ENCODE peak calls at places on chromosomes 12 and 14, in nine cellular contexts. B is lung, I is neuronal stem cell, A is right atrium auricular region, Y is GM12878, K is aorta, W is Peyer's patch, T is heart right ventricle, R is colonic mucosa. O is an unnamed sample.
A peak's percentile ranks its signal among the peaks of the same experiment; 100 is the strongest.

GRCh38 chr12:58575281-58575680 is 345.0 kb downstream of the LRIG3 start:
- DNase-seq in B (no peak), I (no peak), A (no peak), Y (no peak), K (no peak), W (no peak), T (no peak), R (peak; percentile 21), O (no peak)

GRCh38 chr14:98130691-98131090 is 1141.3 kb downstream of the BCL11B start:
- DNase-seq in B (no peak), I (no peak), A (no peak), Y (no peak), K (no peak), W (no peak), T (no peak), R (no peak), O (no peak)

GRCh38 chr14:101844752-101845151 is 83.2 kb downstream of the PPP2R5C start:
- DNase-seq in B (no peak), I (no peak), A (no peak), Y (no peak), K (no peak), W (no peak), T (no peak), R (no peak), O (no peak)

GRCh38 chr12:91098942-91099341 is 12.4 kb downstream of the LUM start:
- DNase-seq in B (no peak), I (no peak), A (no peak), Y (no peak), K (no peak), W (peak; percentile 50), T (no peak), R (no peak), O (no peak)

GRCh38 chr14:49033131-49033530 is 553.0 kb downstream of the RPS29 start:
- DNase-seq in B (no peak), I (no peak), A (no peak), Y (no peak), K (no peak), W (no peak), T (no peak), R (no peak), O (no peak)

GRCh38 chr12:13347241-13348043 is 150.9 kb downstream of the EMP1 start:
- DNase-seq in B (no peak), I (no peak), A (no peak), Y (no peak), K (no peak), W (no peak), T (no peak), R (no peak), O (no peak)

GRCh38 chr12:120292661-120293531 is at the start of gene RNU4-1:
- DNase-seq in B (peak; percentile 82), I (peak; percentile 78), A (peak; percentile 82), Y (peak; percentile 92), K (peak; percentile 77), W (peak; percentile 92), T (peak; percentile 29), R (peak; percentile 79), O (peak; percentile 77)

GRCh38 chr14:35122696-35123387 is 490 bp downstream of the PRORP start:
- DNase-seq in B (no peak), I (no peak), A (no peak), Y (no peak), K (no peak), W (no peak), T (no peak), R (no peak), O (no peak)

GRCh38 chr14:60646202-60646886 is 2.9 kb downstream of the SIX1 start:
- DNase-seq in B (no peak), I (peak; percentile 29), A (no peak), Y (no peak), K (no peak), W (no peak), T (no peak), R (no peak), O (no peak)
- H3K4me3 ChIP-seq in B (no peak overlapping the region), I (no peak overlapping the region), A (no peak overlapping the region), Y (no peak overlapping the region), K (no peak overlapping the region), W (no peak overlapping the region), T (no peak overlapping the region), R (no peak overlapping the region), O (peak overlapping the region; percentile 45)

GRCh38 chr14:24432259-24433131 is 2.7 kb downstream of the KHNYN start:
- DNase-seq in B (no peak), I (no peak), A (peak; percentile 57), Y (no peak), K (no peak), W (no peak), T (no peak), R (no peak), O (no peak)
- H3K27ac ChIP-seq in B (peak overlapping the region; percentile 7), I (no peak overlapping the region), A (peak overlapping the region; percentile 93), Y (no peak overlapping the region), K (no peak overlapping the region), W (no peak overlapping the region), T (no peak overlapping the region), R (no peak overlapping the region), O (no peak overlapping the region)

GRCh38 chr12:89350661-89351488 is 1.4 kb downstream of the DUSP6 start:
- DNase-seq in B (no peak), I (no peak), A (no peak), Y (no peak), K (peak; percentile 74), W (peak; percentile 54), T (peak; percentile 31), R (peak; percentile 35), O (no peak)
- H3K4me1 ChIP-seq in B (peaks cover 9% of the 10 kb centered on the region), I (peaks cover 42% of the 10 kb centered on the region), A (no peaks in the 10 kb centered on the region), Y (peaks cover 13% of the 10 kb centered on the region), K (no peaks in the 10 kb centered on the region), W (no peaks in the 10 kb centered on the region), T (peaks cover 48% of the 10 kb centered on the region), R (peaks cover 14% of the 10 kb centered on the region), O (peaks cover 30% of the 10 kb centered on the region)

DNA sequence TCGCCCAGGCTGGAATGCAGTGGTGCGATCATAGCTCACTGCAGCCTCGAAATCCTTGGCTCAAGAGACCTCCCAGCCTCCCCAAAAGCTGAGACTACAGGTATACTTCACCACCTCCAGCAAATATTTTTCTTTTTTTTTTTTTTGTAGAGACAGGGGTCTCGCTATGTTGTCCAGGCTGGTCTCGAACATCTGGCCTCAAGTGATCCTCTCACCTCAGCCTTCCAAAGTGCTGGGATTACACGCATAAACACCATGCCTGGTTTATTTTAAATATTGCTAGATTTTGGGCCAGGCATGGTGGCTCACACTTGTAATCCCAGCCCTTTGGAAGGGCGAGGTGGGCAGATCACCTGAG is 26.7 kb upstream of the UBC start:
- DNase-seq in B (no peak), I (no peak), A (no peak), Y (no peak), K (no peak), W (no peak), T (no peak), R (no peak), O (no peak)
- H3K4me3 ChIP-seq in B (no peak overlapping the region), I (peak overlapping the region; percentile 54), A (no peak overlapping the region), Y (peak overlapping the region; percentile 68), K (no peak overlapping the region), W (peak overlapping the region; percentile 26), T (peak overlapping the region; percentile 66), R (no peak overlapping the region), O (peak overlapping the region; percentile 33)

GRCh38 chr12:31828057-31828456 is 99.2 kb upstream of the AMN1 start:
- DNase-seq in B (no peak), I (no peak), A (no peak), Y (no peak), K (no peak), W (no peak), T (no peak), R (no peak), O (no peak)

GRCh38 chr12:31834158-31834557 is 105.3 kb upstream of the AMN1 start:
- DNase-seq in B (no peak), I (no peak), A (no peak), Y (no peak), K (no peak), W (no peak), T (no peak), R (no peak), O (no peak)

GRCh38 chr12:31833541-31833840 is 104.7 kb upstream of the AMN1 start:
- DNase-seq in B (no peak), I (no peak), A (no peak), Y (no peak), K (no peak), W (no peak), T (no peak), R (no peak), O (no peak)

GRCh38 chr12:31835276-31835882 is 106.6 kb upstream of the AMN1 start:
- DNase-seq in B (no peak), I (no peak), A (no peak), Y (no peak), K (no peak), W (no peak), T (no peak), R (no peak), O (no peak)

GRCh38 chr12:31832740-31833540 is 104.1 kb upstream of the AMN1 start:
- DNase-seq in B (no peak), I (no peak), A (no peak), Y (peak; percentile 73), K (no peak), W (peak; percentile 59), T (no peak), R (no peak), O (no peak)
- H3K27ac ChIP-seq in B (peak overlapping the region; percentile 47), I (no peak overlapping the region), A (no peak overlapping the region), Y (peak overlapping the region; percentile 59), K (no peak overlapping the region), W (peak overlapping the region; percentile 39), T (no peak overlapping the region), R (no peak overlapping the region), O (no peak overlapping the region)

DNA sequence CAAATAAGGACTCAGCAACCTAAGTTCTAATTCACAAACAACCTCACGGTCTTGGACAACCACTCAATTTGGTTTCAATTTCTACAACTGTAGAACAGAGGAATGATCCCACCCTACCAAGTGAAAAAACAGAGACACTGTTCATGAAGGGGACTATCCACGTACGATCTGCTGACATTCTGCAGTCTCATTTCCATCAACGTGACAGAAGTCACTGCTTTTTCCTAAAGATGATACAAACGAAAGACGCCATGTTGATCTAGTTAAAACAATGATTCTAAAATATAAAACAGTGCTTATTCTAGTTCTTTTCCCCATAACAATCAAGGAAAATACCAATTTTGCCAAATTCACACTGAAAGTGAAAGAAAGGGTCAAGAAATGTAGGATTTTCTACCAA is 38.1 kb downstream of the CORO1C start:
- DNase-seq in B (no peak), I (no peak), A (no peak), Y (no peak), K (no peak), W (no peak), T (no peak), R (no peak), O (no peak)
- H3K4me1 ChIP-seq in B (peaks cover 19% of the 10 kb centered on the region), I (peaks cover 19% of the 10 kb centered on the region), A (no peaks in the 10 kb centered on the region), Y (peaks cover 65% of the 10 kb centered on the region), K (peaks cover 10% of the 10 kb centered on the region), W (peaks cover 5% of the 10 kb centered on the region), T (peaks cover 84% of the 10 kb centered on the region), R (peaks cover 8% of the 10 kb centered on the region), O (peaks cover 76% of the 10 kb centered on the region)

DNA sequence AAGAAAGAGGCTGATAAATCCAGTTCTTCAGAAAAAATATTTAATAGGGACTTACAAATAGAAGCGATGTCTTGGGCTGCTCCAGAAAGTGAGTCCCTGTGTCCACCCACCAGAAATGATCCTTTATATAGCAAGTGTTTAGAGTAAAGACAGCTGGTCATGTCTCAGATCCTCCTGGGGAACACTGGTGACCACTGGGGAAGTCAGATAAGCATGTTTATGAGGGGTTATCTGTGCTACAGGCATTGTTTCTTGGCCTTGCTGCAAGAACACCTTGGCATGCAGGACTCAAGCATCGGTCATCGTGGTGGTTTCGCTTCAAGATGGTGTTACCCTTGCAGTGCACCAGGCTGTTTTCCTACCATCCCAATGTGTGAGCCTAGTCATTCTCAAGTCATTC is 27.2 kb downstream of the CPM start:
- DNase-seq in B (no peak), I (no peak), A (no peak), Y (no peak), K (no peak), W (no peak), T (no peak), R (no peak), O (no peak)
- H3K4me3 ChIP-seq in B (no peak overlapping the region), I (no peak overlapping the region), A (no peak overlapping the region), Y (no peak overlapping the region), K (no peak overlapping the region), W (no peak overlapping the region), T (no peak overlapping the region), R (no peak overlapping the region), O (no peak overlapping the region)